ENCODE peak calls at places on chromosomes 5 and 9, in four cellular contexts. One of them, this sample, is unnamed.

GRCh38 chr9:132443951-132444615 is 34.1 kb downstream of the CFAP77 start:
- DNase-seq in stomach: no peak
- DNase-seq in A549: no peak
- DNase-seq in brain microvascular endothelial cell: no peak
- DNase-seq in this sample: no peak

GRCh38 chr9:98908897-98909634 is 34.6 kb upstream of the COL15A1 start:
- DNase-seq in stomach: no peak
- DNase-seq in A549: no peak
- DNase-seq in brain microvascular endothelial cell: peak; percentile 60
- DNase-seq in this sample: peak; percentile 51

GRCh38 chr5:176776916-176777315 is 33.4 kb upstream of the UNC5A start:
- DNase-seq in stomach: no peak
- DNase-seq in A549: no peak
- DNase-seq in brain microvascular endothelial cell: no peak
- DNase-seq in this sample: no peak

GRCh38 chr9:70924905-70925547 is 196.4 kb downstream of the TRPM3 start:
- DNase-seq in stomach: peak; percentile 40
- DNase-seq in A549: peak; percentile 18
- DNase-seq in brain microvascular endothelial cell: peak; percentile 81
- DNase-seq in this sample: peak; percentile 93

GRCh38 chr5:140973550-140973949 is 7.3 kb downstream of the PCDHAC2 start:
- DNase-seq in stomach: no peak
- DNase-seq in A549: no peak
- DNase-seq in brain microvascular endothelial cell: no peak
- DNase-seq in this sample: no peak

GRCh38 chr5:133400831-133401351 is 211.4 kb downstream of the FSTL4 start:
- DNase-seq in stomach: no peak
- DNase-seq in A549: no peak
- DNase-seq in brain microvascular endothelial cell: no peak
- DNase-seq in this sample: no peak

GRCh38 chr5:176793736-176794135 is 16.6 kb upstream of the UNC5A start:
- DNase-seq in stomach: no peak
- DNase-seq in A549: no peak
- DNase-seq in brain microvascular endothelial cell: no peak
- DNase-seq in this sample: no peak

GRCh38 chr9:83992407-83992806 is 11.8 kb downstream of the RMI1 start:
- DNase-seq in stomach: no peak
- DNase-seq in A549: no peak
- DNase-seq in brain microvascular endothelial cell: no peak
- DNase-seq in this sample: no peak

GRCh38 chr5:4561403-4561802 is 578.7 kb upstream of the ADAMTS16 start:
- DNase-seq in stomach: no peak
- DNase-seq in A549: no peak
- DNase-seq in brain microvascular endothelial cell: no peak
- DNase-seq in this sample: no peak

GRCh38 chr5:16464664-16465543 is 696 bp downstream of the ZNF622 start:
- DNase-seq in stomach: no peak
- DNase-seq in A549: no peak
- DNase-seq in brain microvascular endothelial cell: no peak
- DNase-seq in this sample: no peak

GRCh38 chr5:82749453-82749852 is 327.7 kb downstream of the TMEM167A start:
- DNase-seq in stomach: no peak
- DNase-seq in A549: no peak
- DNase-seq in brain microvascular endothelial cell: peak; percentile 43
- DNase-seq in this sample: no peak

GRCh38 chr9:20558609-20559016 is 63.7 kb downstream of the MLLT3 start:
- DNase-seq in stomach: no peak
- DNase-seq in A549: peak; percentile 53
- DNase-seq in brain microvascular endothelial cell: peak; percentile 92
- DNase-seq in this sample: no peak

GRCh38 chr5:142292249-142292648 is 32.6 kb downstream of the SPRY4 start:
- DNase-seq in stomach: no peak
- DNase-seq in A549: no peak
- DNase-seq in brain microvascular endothelial cell: no peak
- DNase-seq in this sample: no peak

GRCh38 chr5:125349432-125349831 is 603.0 kb upstream of the ZNF608 start:
- DNase-seq in stomach: no peak
- DNase-seq in A549: no peak
- DNase-seq in brain microvascular endothelial cell: peak; percentile 24
- DNase-seq in this sample: peak; percentile 49

GRCh38 chr5:179033004-179033580 is 9.5 kb downstream of the ZNF879 start:
- DNase-seq in stomach: no peak
- DNase-seq in A549: no peak
- DNase-seq in brain microvascular endothelial cell: no peak
- DNase-seq in this sample: no peak

GRCh38 chr5:154779105-154779504 is 23.9 kb downstream of the LARP1 start:
- DNase-seq in stomach: no peak
- DNase-seq in A549: peak; percentile 61
- DNase-seq in brain microvascular endothelial cell: peak; percentile 84
- DNase-seq in this sample: peak; percentile 64

GRCh38 chr5:34587355-34588241 is 68.5 kb upstream of the RAI14 start:
- DNase-seq in stomach: no peak
- DNase-seq in A549: peak; percentile 60
- DNase-seq in brain microvascular endothelial cell: peak; percentile 74
- DNase-seq in this sample: no peak

GRCh38 chr9:128145951-128146351 is 3.3 kb upstream of the LCN2 start:
- DNase-seq in stomach: no peak
- DNase-seq in A549: no peak
- DNase-seq in brain microvascular endothelial cell: no peak
- DNase-seq in this sample: no peak

GRCh38 chr9:10079284-10079964 is 533.4 kb downstream of the PTPRD start:
- DNase-seq in stomach: no peak
- DNase-seq in A549: no peak
- DNase-seq in brain microvascular endothelial cell: no peak
- DNase-seq in this sample: no peak
- H3K4me3 ChIP-seq in stomach: no peak overlapping the region
- H3K4me3 ChIP-seq in A549: no peak overlapping the region
- H3K4me3 ChIP-seq in brain microvascular endothelial cell: no peak overlapping the region
- H3K4me3 ChIP-seq in this sample: no peak overlapping the region

DNA sequence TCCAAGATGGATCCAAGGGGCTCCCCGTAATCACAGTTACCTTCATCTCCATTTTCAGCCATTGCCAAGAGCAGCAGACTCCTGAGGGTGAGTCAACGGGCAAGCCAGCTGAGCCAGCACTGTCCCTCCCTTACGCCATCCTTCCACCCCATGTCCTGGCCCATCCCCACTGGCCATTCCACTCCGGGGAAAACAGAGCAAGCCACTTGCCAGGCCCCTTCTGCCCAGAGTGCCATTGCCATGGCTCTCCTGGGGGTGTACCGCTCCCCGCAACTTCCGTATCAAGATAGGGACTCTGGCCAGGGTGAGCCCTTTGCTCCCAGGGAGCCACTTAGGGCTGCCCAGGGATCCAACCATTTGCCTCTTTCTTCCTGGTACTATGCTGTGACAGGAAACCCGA is 48.9 kb upstream of the CDKN2AIPNL start:
- DNase-seq in stomach: no peak
- DNase-seq in A549: no peak
- DNase-seq in brain microvascular endothelial cell: no peak
- DNase-seq in this sample: no peak
- H3K27ac ChIP-seq in stomach: no peak overlapping the region
- H3K27ac ChIP-seq in A549: peak overlapping the region; percentile 50
- H3K27ac ChIP-seq in brain microvascular endothelial cell: no peak overlapping the region
- H3K27ac ChIP-seq in this sample: no peak overlapping the region

DNA sequence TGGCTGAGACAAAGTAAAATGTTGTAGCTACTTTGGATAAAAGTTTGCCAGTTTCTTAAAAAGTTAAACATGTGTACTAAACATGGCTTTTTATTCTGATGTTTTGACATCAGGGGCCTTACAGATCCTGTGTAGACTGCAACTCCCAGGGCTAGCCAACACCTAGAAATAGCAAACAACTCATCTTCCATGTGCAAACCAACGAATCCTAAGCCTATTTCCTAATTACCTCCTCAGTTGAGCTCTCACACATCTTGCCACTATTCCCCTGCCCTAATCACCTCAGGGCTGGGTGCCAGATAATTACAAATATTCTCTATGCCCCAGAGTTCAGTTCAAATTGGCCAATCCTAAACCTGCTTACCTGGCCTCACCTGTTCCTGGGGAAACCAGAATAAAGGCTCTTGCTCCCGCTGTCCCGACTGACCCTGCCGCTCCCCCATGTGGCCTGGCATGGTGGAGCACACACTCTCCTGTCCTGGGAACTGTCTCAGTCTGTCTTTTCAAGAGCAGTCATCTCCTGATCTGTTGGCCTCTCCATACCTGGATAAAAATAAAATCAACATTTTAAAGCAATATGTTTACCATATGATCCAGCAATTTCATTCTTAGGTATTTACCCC is 37.1 kb upstream of the FAM169A start:
- DNase-seq in stomach: peak; percentile 71
- DNase-seq in A549: peak; percentile 25
- DNase-seq in brain microvascular endothelial cell: no peak
- DNase-seq in this sample: peak; percentile 35
- TF ChIP-seq CTCF in stomach: no peak
- TF ChIP-seq CTCF in A549: peak; percentile 51
- TF ChIP-seq CTCF in brain microvascular endothelial cell: peak; percentile 65
- TF ChIP-seq CTCF in this sample: peak; percentile 32

GRCh38 chr9:129337287-129338140 is 159.5 kb upstream of the IER5L start:
- DNase-seq in stomach: no peak
- DNase-seq in A549: no peak
- DNase-seq in brain microvascular endothelial cell: no peak
- DNase-seq in this sample: peak; percentile 16
- H3K4me3 ChIP-seq in stomach: peak overlapping the region; percentile 43
- H3K4me3 ChIP-seq in A549: no peak overlapping the region
- H3K4me3 ChIP-seq in brain microvascular endothelial cell: no peak overlapping the region
- H3K4me3 ChIP-seq in this sample: peak overlapping the region; percentile 7

GRCh38 chr9:37430841-37431597 is 8.5 kb downstream of the GRHPR start:
- DNase-seq in stomach: no peak
- DNase-seq in A549: no peak
- DNase-seq in brain microvascular endothelial cell: no peak
- DNase-seq in this sample: peak; percentile 18
- H3K27ac ChIP-seq in stomach: no peak overlapping the region
- H3K27ac ChIP-seq in A549: no peak overlapping the region
- H3K27ac ChIP-seq in brain microvascular endothelial cell: no peak overlapping the region
- H3K27ac ChIP-seq in this sample: peak overlapping the region; percentile 44

GRCh38 chr9:76396597-76396996 is 2.4 kb upstream of the RFK start:
- DNase-seq in stomach: no peak
- DNase-seq in A549: no peak
- DNase-seq in brain microvascular endothelial cell: no peak
- DNase-seq in this sample: no peak

GRCh38 chr9:76394896-76395244 is 644 bp upstream of the RFK start:
- DNase-seq in stomach: peak; percentile 37
- DNase-seq in A549: peak; percentile 74
- DNase-seq in brain microvascular endothelial cell: peak; percentile 42
- DNase-seq in this sample: peak; percentile 49

GRCh38 chr9:76395381-76395780 is 1.2 kb upstream of the RFK start:
- DNase-seq in stomach: no peak
- DNase-seq in A549: no peak
- DNase-seq in brain microvascular endothelial cell: no peak
- DNase-seq in this sample: no peak

GRCh38 chr9:76396144-76396543 is 1.9 kb upstream of the RFK start:
- DNase-seq in stomach: no peak
- DNase-seq in A549: no peak
- DNase-seq in brain microvascular endothelial cell: no peak
- DNase-seq in this sample: no peak

GRCh38 chr9:76394023-76394895 is at the start of gene RFK:
- DNase-seq in stomach: peak; percentile 94
- DNase-seq in A549: peak; percentile 74
- DNase-seq in brain microvascular endothelial cell: peak; percentile 89
- DNase-seq in this sample: peak; percentile 94
- TF ChIP-seq CTCF in stomach: no peak
- TF ChIP-seq CTCF in A549: peak; percentile 48
- TF ChIP-seq CTCF in brain microvascular endothelial cell: peak; percentile 47
- TF ChIP-seq CTCF in this sample: peak; percentile 41

GRCh38 chr5:123813937-123814624 is 302.1 kb downstream of the CSNK1G3 start:
- DNase-seq in stomach: no peak
- DNase-seq in A549: no peak
- DNase-seq in brain microvascular endothelial cell: no peak
- DNase-seq in this sample: peak; percentile 64
- H3K4me3 ChIP-seq in stomach: no peak overlapping the region
- H3K4me3 ChIP-seq in A549: no peak overlapping the region
- H3K4me3 ChIP-seq in brain microvascular endothelial cell: no peak overlapping the region
- H3K4me3 ChIP-seq in this sample: no peak overlapping the region

This sample was measured in cardiac muscle cell.